ENCODE peak calls at places on chromosomes 13 and 19, in five cellular contexts. P is ascending aorta, R is fibroblast of villous mesenchyme, M is neuronal stem cell, C is K562. G is an unnamed sample.
A peak's percentile ranks its signal among the peaks of the same experiment; 100 is the strongest.

GRCh38 chr19:17455711-17456123 is 5.0 kb downstream of the NXNL1 start:
- DNase-seq in R (no peak), C (no peak), M (no peak), P (no peak), G (no peak)

GRCh38 chr19:52923782-52924593 is 760 bp upstream of the ZNF888 start:
- DNase-seq in C (peak; percentile 89), M (no peak), P (peak; percentile 42), R (peak; percentile 78), G (peak; percentile 26)

GRCh38 chr19:2021453-2022140 is 6.1 kb upstream of the BTBD2 start:
- DNase-seq in C (no peak), P (no peak), R (no peak), M (no peak), G (no peak)

GRCh38 chr19:3094638-3095374 is 644 bp downstream of the GNA11 start:
- DNase-seq in M (no peak), C (peak; percentile 47), P (no peak), R (peak; percentile 27), G (peak; percentile 17)

GRCh38 chr19:750640-751423 is at the start of gene MISP:
- DNase-seq in R (no peak), P (no peak), C (peak; percentile 18), M (no peak), G (no peak)

GRCh38 chr13:73697166-73697565 is 437.0 kb downstream of the KLF12 start:
- DNase-seq in C (no peak), P (no peak), R (no peak), M (no peak), G (no peak)

GRCh38 chr13:101390461-101390860 is 25.8 kb downstream of the NALCN start:
- DNase-seq in R (peak; percentile 75), P (no peak), C (no peak), M (no peak), G (peak; percentile 22)

GRCh38 chr19:2399582-2399981 is 27.8 kb downstream of the TIMM13 start:
- DNase-seq in P (no peak), R (no peak), C (no peak), M (no peak), G (no peak)

GRCh38 chr19:50703915-50704548 is 15.6 kb downstream of the SHANK1 start:
- DNase-seq in R (no peak), P (no peak), C (peak; percentile 67), M (no peak), G (no peak)

GRCh38 chr19:10478476-10478875 is 24.7 kb downstream of the KEAP1 start:
- DNase-seq in M (no peak), R (peak; percentile 16), P (no peak), C (no peak), G (no peak)
- H3K4me3 ChIP-seq in M (no peak overlapping the region), R (no peak overlapping the region), P (peak overlapping the region; percentile 73), C (no peak overlapping the region), G (no peak overlapping the region)

GRCh38 chr19:36151144-36152051 is 849 bp downstream of the COX7A1 start:
- DNase-seq in C (no peak), M (no peak), P (peak; percentile 39), R (peak; percentile 24), G (peak; percentile 17)
- H3K4me3 ChIP-seq in C (no peak overlapping the region), M (peak overlapping the region; percentile 6), P (peak overlapping the region; percentile 96), R (peak overlapping the region; percentile 64), G (peak overlapping the region; percentile 53)

GRCh38 chr13:39417643-39418042 is 185.3 kb downstream of the LHFPL6 start:
- DNase-seq in M (peak; percentile 49), C (no peak), R (peak; percentile 37), P (no peak), G (peak; percentile 72)
- H3K4me3 ChIP-seq in M (no peak overlapping the region), C (no peak overlapping the region), R (no peak overlapping the region), P (peak overlapping the region; percentile 46), G (peak overlapping the region; percentile 35)

GRCh38 chr19:49491030-49491803 is 3.8 kb downstream of the RPL13A start:
- DNase-seq in M (no peak), P (no peak), C (no peak), R (no peak), G (no peak)
- H3K4me3 ChIP-seq in M (peak overlapping the region; percentile 11), P (no peak overlapping the region), C (peak overlapping the region; percentile 100), R (no peak overlapping the region), G (no peak overlapping the region)

GRCh38 chr19:55493052-55493649 is 4.9 kb downstream of the SSC5D start:
- DNase-seq in C (no peak), R (peak; percentile 45), P (no peak), M (no peak), G (peak; percentile 45)
- H3K4me3 ChIP-seq in C (no peak overlapping the region), R (peak overlapping the region; percentile 40), P (peak overlapping the region; percentile 5), M (no peak overlapping the region), G (peak overlapping the region; percentile 65)

G was measured in fibroblast of pulmonary artery.